ENCODE peak calls at places on chromosomes 11 and 22, in six cellular contexts. One of them, this sample, is unnamed.

GRCh38 chr11:28259177-28259843 is 151.1 kb downstream of the METTL15 start:
- DNase-seq in kidney: no peak
- DNase-seq in neuronal stem cell: no peak
- DNase-seq in aorta: no peak
- DNase-seq in cardiac muscle cell: no peak
- DNase-seq in ascending aorta: no peak
- DNase-seq in this sample: no peak

GRCh38 chr22:30921108-30921507 is 47.5 kb downstream of the MORC2 start:
- DNase-seq in neuronal stem cell: no peak
- DNase-seq in cardiac muscle cell: no peak
- DNase-seq in kidney: no peak
- DNase-seq in ascending aorta: no peak
- DNase-seq in aorta: no peak
- DNase-seq in this sample: peak; percentile 41

GRCh38 chr11:7540830-7541555 is 27.2 kb downstream of the PPFIBP2 start:
- DNase-seq in cardiac muscle cell: no peak
- DNase-seq in kidney: no peak
- DNase-seq in neuronal stem cell: no peak
- DNase-seq in aorta: no peak
- DNase-seq in ascending aorta: no peak
- DNase-seq in this sample: no peak

GRCh38 chr22:30940655-30941362 is 27.8 kb downstream of the MORC2 start:
- DNase-seq in aorta: no peak
- DNase-seq in kidney: no peak
- DNase-seq in cardiac muscle cell: no peak
- DNase-seq in neuronal stem cell: no peak
- DNase-seq in ascending aorta: no peak
- DNase-seq in this sample: no peak

GRCh38 chr22:23401111-23401909 is 178.8 kb downstream of the IGLL1 start:
- DNase-seq in cardiac muscle cell: peak; percentile 54
- DNase-seq in ascending aorta: no peak
- DNase-seq in neuronal stem cell: no peak
- DNase-seq in aorta: peak; percentile 45
- DNase-seq in kidney: peak; percentile 79
- DNase-seq in this sample: no peak

GRCh38 chr22:19723165-19723989 is at the start of gene GP1BB:
- DNase-seq in neuronal stem cell: no peak
- DNase-seq in cardiac muscle cell: peak; percentile 32
- DNase-seq in ascending aorta: no peak
- DNase-seq in aorta: no peak
- DNase-seq in kidney: no peak
- DNase-seq in this sample: no peak

GRCh38 chr22:19098157-19098556 is 24.1 kb downstream of the DGCR2 start:
- DNase-seq in ascending aorta: no peak
- DNase-seq in cardiac muscle cell: no peak
- DNase-seq in aorta: no peak
- DNase-seq in neuronal stem cell: no peak
- DNase-seq in kidney: no peak
- DNase-seq in this sample: no peak

GRCh38 chr11:68313574-68314202 is 1.3 kb downstream of the LRP5 start:
- DNase-seq in cardiac muscle cell: peak; percentile 33
- DNase-seq in kidney: no peak
- DNase-seq in aorta: no peak
- DNase-seq in ascending aorta: no peak
- DNase-seq in neuronal stem cell: no peak
- DNase-seq in this sample: no peak

GRCh38 chr11:13368041-13368446 is 90.5 kb downstream of the BMAL1 start:
- DNase-seq in aorta: no peak
- DNase-seq in kidney: no peak
- DNase-seq in cardiac muscle cell: no peak
- DNase-seq in neuronal stem cell: no peak
- DNase-seq in ascending aorta: peak; percentile 0
- DNase-seq in this sample: no peak

GRCh38 chr11:105151936-105152554 is 12.5 kb upstream of the CARD18 start:
- DNase-seq in neuronal stem cell: no peak
- DNase-seq in ascending aorta: no peak
- DNase-seq in aorta: no peak
- DNase-seq in kidney: no peak
- DNase-seq in cardiac muscle cell: peak; percentile 44
- DNase-seq in this sample: no peak

GRCh38 chr11:77704029-77704428 is 66.4 kb upstream of the CLNS1A start:
- DNase-seq in neuronal stem cell: no peak
- DNase-seq in ascending aorta: no peak
- DNase-seq in cardiac muscle cell: no peak
- DNase-seq in kidney: no peak
- DNase-seq in aorta: no peak
- DNase-seq in this sample: no peak

GRCh38 chr11:47924184-47924671 is 56.1 kb upstream of the PTPRJ start:
- DNase-seq in ascending aorta: no peak
- DNase-seq in cardiac muscle cell: peak; percentile 35
- DNase-seq in aorta: no peak
- DNase-seq in neuronal stem cell: no peak
- DNase-seq in kidney: no peak
- DNase-seq in this sample: no peak

GRCh38 chr22:44191036-44191454 is 10.3 kb downstream of the PARVG start:
- DNase-seq in neuronal stem cell: no peak
- DNase-seq in kidney: peak; percentile 33
- DNase-seq in cardiac muscle cell: no peak
- DNase-seq in ascending aorta: no peak
- DNase-seq in aorta: no peak
- DNase-seq in this sample: no peak

GRCh38 chr11:47918882-47919495 is 61.4 kb upstream of the PTPRJ start:
- DNase-seq in kidney: no peak
- DNase-seq in cardiac muscle cell: peak; percentile 30
- DNase-seq in aorta: no peak
- DNase-seq in neuronal stem cell: no peak
- DNase-seq in ascending aorta: no peak
- DNase-seq in this sample: no peak

GRCh38 chr11:106694501-106694900 is 323.8 kb downstream of the GUCY1A2 start:
- DNase-seq in aorta: no peak
- DNase-seq in neuronal stem cell: no peak
- DNase-seq in kidney: no peak
- DNase-seq in cardiac muscle cell: no peak
- DNase-seq in ascending aorta: no peak
- DNase-seq in this sample: no peak

GRCh38 chr22:36331306-36331911 is 56.4 kb downstream of the MYH9 start:
- DNase-seq in ascending aorta: peak; percentile 96
- DNase-seq in neuronal stem cell: no peak
- DNase-seq in aorta: peak; percentile 95
- DNase-seq in kidney: peak; percentile 95
- DNase-seq in cardiac muscle cell: peak; percentile 93
- DNase-seq in this sample: peak; percentile 91

GRCh38 chr11:36156486-36157150 is 132.6 kb downstream of the COMMD9 start:
- DNase-seq in aorta: no peak
- DNase-seq in neuronal stem cell: no peak
- DNase-seq in ascending aorta: no peak
- DNase-seq in cardiac muscle cell: peak; percentile 49
- DNase-seq in kidney: no peak
- DNase-seq in this sample: no peak

GRCh38 chr11:11782532-11783110 is 59.2 kb upstream of the USP47 start:
- DNase-seq in ascending aorta: no peak
- DNase-seq in kidney: no peak
- DNase-seq in neuronal stem cell: no peak
- DNase-seq in cardiac muscle cell: no peak
- DNase-seq in aorta: no peak
- DNase-seq in this sample: no peak

GRCh38 chr22:32199961-32200360 is 4.9 kb downstream of the RFPL2 start:
- DNase-seq in kidney: no peak
- DNase-seq in ascending aorta: no peak
- DNase-seq in neuronal stem cell: no peak
- DNase-seq in cardiac muscle cell: no peak
- DNase-seq in aorta: no peak
- DNase-seq in this sample: no peak

GRCh38 chr22:29879738-29880137 is 3.2 kb upstream of the MTMR3 start:
- DNase-seq in kidney: no peak
- DNase-seq in aorta: no peak
- DNase-seq in ascending aorta: no peak
- DNase-seq in cardiac muscle cell: no peak
- DNase-seq in neuronal stem cell: no peak
- DNase-seq in this sample: peak; percentile 4

GRCh38 chr22:42233879-42234278 is 36.6 kb downstream of the TCF20 start:
- DNase-seq in ascending aorta: no peak
- DNase-seq in kidney: no peak
- DNase-seq in neuronal stem cell: no peak
- DNase-seq in aorta: no peak
- DNase-seq in cardiac muscle cell: no peak
- DNase-seq in this sample: no peak

DNA sequence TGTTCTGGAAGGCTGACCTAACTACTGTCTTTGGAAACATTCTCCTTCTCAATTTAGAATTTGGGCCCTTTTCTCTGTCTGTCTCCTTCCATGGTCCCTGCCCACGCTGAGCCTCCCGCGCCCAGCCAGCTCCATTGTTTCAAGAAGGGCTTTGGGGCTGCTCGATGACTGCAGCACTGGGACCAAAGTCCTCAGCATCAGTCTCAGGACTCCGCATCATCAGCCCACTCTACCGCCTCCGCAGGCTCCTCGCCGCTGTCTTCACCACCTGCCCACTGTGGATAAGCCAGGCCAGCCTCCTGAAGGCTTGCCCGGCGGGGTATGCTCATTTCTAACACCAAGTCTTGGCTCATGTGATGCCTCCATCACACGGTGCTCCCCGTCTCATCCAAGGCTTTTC is 81.3 kb downstream of the ZBTB16 start:
- DNase-seq in aorta: no peak
- DNase-seq in kidney: no peak
- DNase-seq in ascending aorta: no peak
- DNase-seq in neuronal stem cell: no peak
- DNase-seq in cardiac muscle cell: no peak
- DNase-seq in this sample: no peak
- H3K4me1 ChIP-seq in aorta: peaks cover 30% of the 10 kb centered on the region
- H3K4me1 ChIP-seq in kidney: peaks cover 46% of the 10 kb centered on the region
- H3K4me1 ChIP-seq in ascending aorta: peaks cover 91% of the 10 kb centered on the region
- H3K4me1 ChIP-seq in neuronal stem cell: peaks cover 35% of the 10 kb centered on the region
- H3K4me1 ChIP-seq in cardiac muscle cell: no peaks in the 10 kb centered on the region
- H3K4me1 ChIP-seq in this sample: peaks cover 9% of the 10 kb centered on the region

DNA sequence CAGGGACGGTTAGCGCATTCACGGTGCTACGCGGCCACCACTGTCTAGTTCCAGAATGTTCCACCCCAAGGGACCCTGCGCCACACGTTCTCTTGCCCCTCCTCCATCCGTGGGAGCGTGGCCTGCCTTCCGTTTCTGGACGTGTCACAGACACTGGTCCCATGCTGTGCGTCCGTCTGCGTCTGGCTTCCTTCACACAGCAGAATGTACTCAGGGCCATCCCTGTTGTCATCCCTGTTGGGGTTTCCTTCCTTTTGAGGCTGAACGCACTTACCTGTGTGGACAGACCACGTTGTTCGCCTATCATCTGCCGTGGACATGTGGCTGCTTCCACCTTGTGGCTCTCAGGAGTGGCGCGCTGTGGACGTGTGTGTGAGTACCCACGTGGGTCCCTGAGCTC is 24.9 kb downstream of the BRSK2 start:
- DNase-seq in kidney: no peak
- DNase-seq in neuronal stem cell: no peak
- DNase-seq in ascending aorta: no peak
- DNase-seq in cardiac muscle cell: no peak
- DNase-seq in aorta: no peak
- DNase-seq in this sample: no peak
- H3K9me3 ChIP-seq in kidney: no peaks in the 10 kb centered on the region
- H3K9me3 ChIP-seq in neuronal stem cell: peaks cover 58% of the 10 kb centered on the region
- H3K9me3 ChIP-seq in ascending aorta: peaks cover 34% of the 10 kb centered on the region
- H3K9me3 ChIP-seq in cardiac muscle cell: no peaks in the 10 kb centered on the region
- H3K9me3 ChIP-seq in aorta: no peaks in the 10 kb centered on the region
- H3K9me3 ChIP-seq in this sample: peaks cover 28% of the 10 kb centered on the region

GRCh38 chr11:9567401-9567800 is 6.1 kb upstream of the WEE1 start:
- DNase-seq in ascending aorta: no peak
- DNase-seq in aorta: no peak
- DNase-seq in kidney: no peak
- DNase-seq in cardiac muscle cell: no peak
- DNase-seq in neuronal stem cell: no peak
- DNase-seq in this sample: no peak
- H3K4me1 ChIP-seq in ascending aorta: peaks cover 53% of the 10 kb centered on the region
- H3K4me1 ChIP-seq in aorta: no peaks in the 10 kb centered on the region
- H3K4me1 ChIP-seq in kidney: peaks cover 29% of the 10 kb centered on the region
- H3K4me1 ChIP-seq in cardiac muscle cell: peaks cover 35% of the 10 kb centered on the region
- H3K4me1 ChIP-seq in neuronal stem cell: peaks cover 16% of the 10 kb centered on the region
- H3K4me1 ChIP-seq in this sample: peaks cover 44% of the 10 kb centered on the region

GRCh38 chr11:845872-846271 is 3.2 kb downstream of the TSPAN4 start:
- DNase-seq in cardiac muscle cell: peak; percentile 63
- DNase-seq in neuronal stem cell: no peak
- DNase-seq in kidney: no peak
- DNase-seq in ascending aorta: no peak
- DNase-seq in aorta: no peak
- DNase-seq in this sample: no peak

GRCh38 chr11:844693-845644 is 2.3 kb downstream of the TSPAN4 start:
- DNase-seq in kidney: peak; percentile 98
- DNase-seq in neuronal stem cell: no peak
- DNase-seq in aorta: peak; percentile 96
- DNase-seq in cardiac muscle cell: peak; percentile 98
- DNase-seq in ascending aorta: peak; percentile 95
- DNase-seq in this sample: peak; percentile 32

GRCh38 chr11:847876-848275 is 5.2 kb downstream of the TSPAN4 start:
- DNase-seq in kidney: no peak
- DNase-seq in neuronal stem cell: no peak
- DNase-seq in aorta: no peak
- DNase-seq in ascending aorta: no peak
- DNase-seq in cardiac muscle cell: no peak
- DNase-seq in this sample: no peak

GRCh38 chr11:848380-848931 is 5.8 kb downstream of the TSPAN4 start:
- DNase-seq in cardiac muscle cell: no peak
- DNase-seq in kidney: no peak
- DNase-seq in neuronal stem cell: no peak
- DNase-seq in aorta: no peak
- DNase-seq in ascending aorta: no peak
- DNase-seq in this sample: peak; percentile 71

DNA sequence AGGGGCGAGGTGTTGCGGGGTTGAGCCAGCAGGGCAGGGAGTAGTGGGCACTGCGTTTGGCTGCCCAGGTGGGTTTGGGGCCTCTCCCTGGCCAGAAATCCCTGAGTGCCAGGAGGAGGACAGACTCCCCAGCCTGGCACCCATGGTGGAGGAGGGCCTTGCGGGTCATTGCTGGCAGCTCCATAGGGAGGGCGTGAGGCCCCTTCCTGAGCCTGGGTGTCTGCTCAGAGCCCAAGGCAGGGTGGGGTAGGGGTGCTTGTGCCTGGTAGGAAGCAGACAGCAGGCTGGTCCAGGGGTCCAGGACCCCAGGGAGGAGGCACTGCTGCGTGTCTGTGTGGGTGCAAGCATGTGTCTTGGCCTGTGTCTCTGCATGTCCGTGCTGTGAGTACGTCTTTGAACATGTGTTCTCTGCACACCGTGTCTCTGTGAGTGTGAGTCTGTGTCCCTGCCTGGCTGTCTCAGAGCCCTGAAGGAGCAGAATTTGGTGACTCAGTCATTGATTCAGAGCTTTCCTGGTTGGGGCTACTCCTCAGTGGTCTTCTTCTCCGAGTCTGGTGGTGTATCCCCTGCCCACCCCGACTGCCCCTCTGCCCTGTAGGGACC is 3.9 kb downstream of the TSPAN4 start:
- DNase-seq in ascending aorta: no peak
- DNase-seq in aorta: no peak
- DNase-seq in kidney: no peak
- DNase-seq in cardiac muscle cell: no peak
- DNase-seq in neuronal stem cell: no peak
- DNase-seq in this sample: no peak
- H3K9me3 ChIP-seq in ascending aorta: no peaks in the 10 kb centered on the region
- H3K9me3 ChIP-seq in aorta: no peaks in the 10 kb centered on the region
- H3K9me3 ChIP-seq in kidney: no peaks in the 10 kb centered on the region
- H3K9me3 ChIP-seq in cardiac muscle cell: no peaks in the 10 kb centered on the region
- H3K9me3 ChIP-seq in neuronal stem cell: no peaks in the 10 kb centered on the region
- H3K9me3 ChIP-seq in this sample: no peaks in the 10 kb centered on the region

This sample was measured in OCI-LY7.